ENCODE peak calls at places on chromosomes 13 and 19, in six cellular contexts. O is esophagus squamous epithelium; B is tibial nerve; N is occipital lobe; K is activated naive CD4-positive, alpha-beta T cell; W is H7. U is an unnamed sample.

GRCh38 chr19:48989701-48990291 is 3.3 kb downstream of the GYS1 start:
- DNase-seq in O (no peak), B (no peak), N (no peak), K (no peak), W (peak; percentile 22), U (no peak)

GRCh38 chr19:8397746-8398721 is 7.9 kb downstream of the RAB11B start:
- DNase-seq in O (no peak), B (no peak), N (no peak), K (no peak), W (peak; percentile 36), U (no peak)

GRCh38 chr19:58229255-58229639 is 533 bp downstream of the ZNF544 start:
- DNase-seq in O (no peak), B (no peak), N (no peak), K (no peak), W (peak; percentile 86), U (no peak)

GRCh38 chr19:58279925-58280316 is 1.2 kb downstream of the ZNF8 start:
- DNase-seq in O (no peak), B (no peak), N (no peak), K (no peak), W (no peak), U (no peak)

GRCh38 chr19:1235625-1236538 is 1.9 kb downstream of the CBARP start:
- DNase-seq in O (no peak), B (no peak), N (no peak), K (no peak), W (no peak), U (no peak)

GRCh38 chr13:22092791-22093545 is 422.1 kb downstream of the FGF9 start:
- DNase-seq in O (no peak), B (no peak), N (no peak), K (no peak), W (no peak), U (no peak)

GRCh38 chr13:49608932-49609331 is 19.4 kb upstream of the ARL11 start:
- DNase-seq in O (no peak), B (no peak), N (no peak), K (no peak), W (no peak), U (no peak)

GRCh38 chr13:77918391-77919261 is at the start of gene EDNRB:
- DNase-seq in O (no peak), B (peak; percentile 28), N (peak; percentile 18), K (no peak), W (peak; percentile 77), U (no peak)

GRCh38 chr19:1655131-1655981 is 2.9 kb upstream of the TCF3 start:
- DNase-seq in O (no peak), B (no peak), N (no peak), K (no peak), W (no peak), U (no peak)

U was measured in esophagus muscularis mucosa.